ENCODE peak calls at places on chromosomes 13 and 19, in ten cellular contexts. V is HFF-Myc, I is CD14-positive monocyte, A is ascending aorta, F is BJ, N is mucosa of descending colon, P is neural crest cell, Z is MCF 10A, J is H9, K is psoas muscle. T is an unnamed sample.

GRCh38 chr13:77521194-77521593 is 14.3 kb upstream of the SCEL start:
- DNase-seq in V (no peak), I (no peak), A (no peak), F (no peak), N (no peak), P (no peak), Z (peak; percentile 61), J (no peak), K (no peak), T (no peak)

GRCh38 chr19:47820410-47820809 is 1.3 kb upstream of the CRX start:
- DNase-seq in V (no peak), I (no peak), A (no peak), F (no peak), N (no peak), P (no peak), Z (no peak), J (no peak), K (no peak), T (no peak)

GRCh38 chr13:75637101-75637774 is 1.1 kb downstream of the LMO7 start:
- DNase-seq in V (no peak), I (no peak), A (no peak), F (no peak), N (no peak), P (no peak), Z (no peak), J (no peak), K (no peak), T (no peak)

GRCh38 chr13:108961542-108962125 is 332.2 kb downstream of the MYO16 start:
- DNase-seq in V (peak; percentile 37), I (no peak), A (no peak), F (no peak), N (no peak), P (no peak), Z (peak; percentile 57), J (no peak), K (no peak), T (no peak)

GRCh38 chr13:111622051-111622531 is 301.6 kb downstream of the TEX29 start:
- DNase-seq in V (no peak), I (no peak), A (no peak), F (no peak), N (no peak), P (no peak), Z (no peak), J (peak; percentile 30), K (no peak), T (peak; percentile 53)

GRCh38 chr13:49711218-49711863 is 20.1 kb upstream of the EBPL start:
- DNase-seq in V (peak; percentile 62), I (no peak), A (no peak), F (peak; percentile 21), N (no peak), P (no peak), Z (peak; percentile 49), J (no peak), K (no peak), T (no peak)

GRCh38 chr19:49120868-49121267 is 1.5 kb downstream of the PPFIA3 start:
- DNase-seq in V (no peak), I (no peak), A (no peak), F (no peak), N (no peak), P (no peak), Z (no peak), J (no peak), K (no peak), T (no peak)

GRCh38 chr13:22735381-22735995 is 445.3 kb upstream of the SGCG start:
- DNase-seq in V (no peak), I (no peak), A (no peak), F (no peak), N (no peak), P (no peak), Z (no peak), J (peak; percentile 43), K (no peak), T (no peak)

GRCh38 chr19:11373166-11373884 is 1.1 kb upstream of the SWSAP1 start:
- DNase-seq in V (no peak), I (no peak), A (no peak), F (no peak), N (no peak), P (peak; percentile 65), Z (peak; percentile 74), J (peak; percentile 74), K (no peak), T (no peak)

GRCh38 chr13:87975035-87975434 is 303.9 kb downstream of the SLITRK5 start:
- DNase-seq in V (no peak), I (no peak), A (no peak), F (no peak), N (no peak), P (no peak), Z (peak; percentile 20), J (no peak), K (no peak), T (no peak)

GRCh38 chr13:95704510-95704909 is 27.6 kb downstream of the DNAJC3 start:
- DNase-seq in V (no peak), I (no peak), A (no peak), F (no peak), N (no peak), P (no peak), Z (peak; percentile 62), J (no peak), K (no peak), T (no peak)

GRCh38 chr19:40503300-40503699 is 36.5 kb downstream of the SPTBN4 start:
- DNase-seq in V (no peak), I (no peak), A (no peak), F (no peak), N (no peak), P (peak; percentile 56), Z (no peak), J (peak; percentile 41), K (no peak), T (no peak)

GRCh38 chr19:40502647-40503046 is 35.8 kb downstream of the SPTBN4 start:
- DNase-seq in V (no peak), I (no peak), A (no peak), F (no peak), N (no peak), P (no peak), Z (peak; percentile 45), J (peak; percentile 72), K (no peak), T (no peak)

GRCh38 chr19:40508739-40509260 is 42.0 kb downstream of the SPTBN4 start:
- DNase-seq in V (no peak), I (no peak), A (no peak), F (no peak), N (no peak), P (no peak), Z (no peak), J (no peak), K (no peak), T (no peak)

GRCh38 chr19:40507892-40508291 is 41.1 kb downstream of the SPTBN4 start:
- DNase-seq in V (no peak), I (no peak), A (no peak), F (no peak), N (no peak), P (no peak), Z (no peak), J (peak; percentile 49), K (no peak), T (no peak)

DNA sequence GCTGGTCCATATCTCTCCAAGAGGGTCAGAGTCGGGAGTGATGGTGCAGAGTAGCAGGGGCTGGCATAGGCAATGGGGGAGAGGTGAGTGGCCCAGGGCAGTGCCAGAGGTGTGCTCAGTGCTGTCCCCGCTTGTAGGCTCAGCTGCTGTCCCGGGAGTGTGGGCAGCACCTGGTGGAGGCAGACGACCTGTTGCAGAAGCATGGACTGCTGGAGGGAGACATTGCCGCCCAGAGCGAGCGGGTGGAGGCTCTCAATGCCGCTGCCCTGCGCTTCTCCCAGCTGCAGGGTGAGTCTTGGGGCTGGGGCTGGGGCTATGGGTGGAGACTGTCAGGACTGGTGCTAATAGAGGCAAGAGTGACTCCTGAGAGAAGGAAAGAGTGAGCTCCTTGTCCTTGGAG is 39.3 kb downstream of the SPTBN4 start:
- DNase-seq in V (no peak), I (no peak), A (no peak), F (no peak), N (no peak), P (no peak), Z (no peak), J (no peak), K (no peak), T (no peak)
- TF ChIP-seq CTCF in V (no peak), I (no peak), A (no peak), F (no peak), N (no peak), P (no peak), Z (no peak), J (no peak), K (no peak), T (no peak)

GRCh38 chr19:36032251-36033104 is at the start of gene CLIP3:
- DNase-seq in V (no peak), I (no peak), A (peak; percentile 12), F (no peak), N (peak; percentile 59), P (peak; percentile 72), Z (no peak), J (peak; percentile 83), K (peak; percentile 80), T (no peak)
- TF ChIP-seq CTCF in V (no peak), I (no peak), A (no peak), F (peak; percentile 10), N (no peak), P (no peak), Z (no peak), J (no peak), K (no peak), T (no peak)

GRCh38 chr13:106917024-106917491 is 349.1 kb upstream of the ARGLU1 start:
- DNase-seq in V (no peak), I (no peak), A (no peak), F (no peak), N (no peak), P (no peak), Z (no peak), J (peak; percentile 38), K (no peak), T (no peak)

GRCh38 chr13:106919093-106919492 is 351.2 kb upstream of the ARGLU1 start:
- DNase-seq in V (no peak), I (no peak), A (no peak), F (no peak), N (no peak), P (no peak), Z (no peak), J (no peak), K (no peak), T (no peak)

GRCh38 chr13:106919638-106920037 is 351.7 kb upstream of the ARGLU1 start:
- DNase-seq in V (no peak), I (no peak), A (no peak), F (no peak), N (no peak), P (peak; percentile 34), Z (no peak), J (no peak), K (peak; percentile 65), T (peak; percentile 78)

GRCh38 chr13:106917673-106918652 is 350.0 kb upstream of the ARGLU1 start:
- DNase-seq in V (no peak), I (no peak), A (no peak), F (peak; percentile 16), N (peak; percentile 70), P (peak; percentile 89), Z (peak; percentile 75), J (peak; percentile 81), K (peak; percentile 78), T (peak; percentile 89)

GRCh38 chr13:106922384-106922783 is 354.4 kb upstream of the ARGLU1 start:
- DNase-seq in V (no peak), I (no peak), A (no peak), F (no peak), N (no peak), P (no peak), Z (no peak), J (no peak), K (no peak), T (no peak)
- TF ChIP-seq CTCF in V (no peak), I (no peak), A (no peak), F (no peak), N (no peak), P (no peak), Z (no peak), J (no peak), K (no peak), T (no peak)

GRCh38 chr19:40191836-40192646 is 815 bp downstream of the MAP3K10 start:
- DNase-seq in V (no peak), I (no peak), A (no peak), F (no peak), N (peak; percentile 63), P (peak; percentile 37), Z (peak; percentile 23), J (peak; percentile 77), K (peak; percentile 68), T (peak; percentile 72)
- TF ChIP-seq CTCF in V (no peak), I (no peak), A (no peak), F (peak; percentile 21), N (no peak), P (no peak), Z (no peak), J (peak; percentile 48), K (no peak), T (no peak)